ENCODE peak calls at places on chromosome 18, in four cellular contexts. L is A673, W is tibial nerve, F is K562. M is an unnamed sample. For H3K4me1, the result is how much of the 10 kb centered on the place peaks cover.

GRCh38 chr18:58699551-58699950 is 28.3 kb downstream of the MALT1 start:
- DNase-seq in F (no peak), W (no peak), L (no peak), M (peak)

GRCh38 chr18:59996370-59996966 is 96.7 kb downstream of the PMAIP1 start:
- DNase-seq in L (peak), W (peak), F (peak), M (peak)

GRCh38 chr18:35176925-35177324 is 63.9 kb upstream of the ZNF397 start:
- DNase-seq in W (no peak), F (no peak), L (no peak), M (no peak)

GRCh38 chr18:10727477-10727876 is 201.7 kb downstream of the NAPG start:
- DNase-seq in F (no peak), L (no peak), W (no peak), M (no peak)

GRCh38 chr18:51400721-51401120 is 203.2 kb upstream of the MEX3C start:
- DNase-seq in L (peak), W (no peak), F (no peak), M (no peak)

GRCh38 chr18:7896164-7896563 is 329.0 kb downstream of the PTPRM start:
- DNase-seq in F (no peak), L (no peak), W (no peak), M (no peak)

GRCh38 chr18:58105206-58105907 is 61.3 kb downstream of the NEDD4L start:
- DNase-seq in F (no peak), W (no peak), L (no peak), M (no peak)

GRCh38 chr18:10010611-10011015 is 96.8 kb downstream of the VAPA start:
- DNase-seq in W (peak), L (no peak), F (no peak), M (no peak)

GRCh38 chr18:50268022-50268747 is 1.9 kb upstream of the CFAP53 start:
- DNase-seq in W (peak), L (peak), F (no peak), M (peak)

GRCh38 chr18:59002974-59003594 is 136.6 kb upstream of the SEC11C start:
- DNase-seq in L (no peak), W (no peak), F (no peak), M (no peak)

GRCh38 chr18:9434240-9434701 is 41.0 kb upstream of the RALBP1 start:
- DNase-seq in W (no peak), F (no peak), L (no peak), M (peak)

GRCh38 chr18:36633961-36634412 is 194.8 kb downstream of the TPGS2 start:
- DNase-seq in W (no peak), F (no peak), L (peak), M (no peak)

GRCh38 chr18:70423988-70424387 is 135.1 kb downstream of the SOCS6 start:
- DNase-seq in W (no peak), F (no peak), L (no peak), M (no peak)

GRCh38 chr18:59300676-59301285 is 17.7 kb downstream of the CPLX4 start:
- DNase-seq in W (no peak), L (no peak), F (no peak), M (no peak)

GRCh38 chr18:45361148-45361851 is 254.0 kb upstream of the SLC14A2 start:
- DNase-seq in L (no peak), W (no peak), F (no peak), M (no peak)

GRCh38 chr18:31880186-31880898 is 62.6 kb downstream of the TRAPPC8 start:
- DNase-seq in W (no peak), F (no peak), L (no peak), M (no peak)

GRCh38 chr18:2881490-2882195 is 34.8 kb downstream of the EMILIN2 start:
- DNase-seq in L (no peak), W (peak), F (no peak), M (no peak)

GRCh38 chr18:57447154-57447621 is 12.0 kb downstream of the ONECUT2 start:
- DNase-seq in L (peak), W (no peak), F (peak), M (no peak)

GRCh38 chr18:46431522-46432171 is 225.4 kb downstream of the LOXHD1 start:
- DNase-seq in W (no peak), L (no peak), F (no peak), M (no peak)

GRCh38 chr18:47615043-47615442 is 315.4 kb downstream of the SMAD2 start:
- DNase-seq in F (no peak), L (no peak), W (no peak), M (no peak)

GRCh38 chr18:80233201-80233835 is 14.0 kb downstream of the PARD6G start:
- DNase-seq in L (no peak), F (no peak), W (no peak), M (no peak)

GRCh38 chr18:51051105-51051712 is 21.2 kb downstream of the SMAD4 start:
- DNase-seq in F (peak), W (no peak), L (peak), M (peak)

GRCh38 chr18:5891361-5892215 is 3.7 kb downstream of the TMEM200C start:
- DNase-seq in W (no peak), L (no peak), F (no peak), M (no peak)

GRCh38 chr18:6747646-6748045 is 18.1 kb downstream of the ARHGAP28 start:
- DNase-seq in L (no peak), F (no peak), W (no peak), M (no peak)

GRCh38 chr18:67417864-67418523 is 98.5 kb downstream of the DSEL start:
- DNase-seq in W (no peak), F (peak), L (peak), M (no peak)

GRCh38 chr18:59700535-59700967 is 3.3 kb upstream of the CCBE1 start:
- DNase-seq in F (no peak), W (no peak), L (no peak), M (no peak)

GRCh38 chr18:79211844-79212243 is 142.7 kb downstream of the ATP9B start:
- DNase-seq in F (no peak), L (peak), W (no peak), M (peak)

GRCh38 chr18:45050712-45051639 is 370.3 kb downstream of the SETBP1 start:
- DNase-seq in F (no peak), L (no peak), W (no peak), M (no peak)

GRCh38 chr18:55406374-55407045 is 181.5 kb downstream of the TCF4 start:
- DNase-seq in W (no peak), F (no peak), L (no peak), M (no peak)

DNA sequence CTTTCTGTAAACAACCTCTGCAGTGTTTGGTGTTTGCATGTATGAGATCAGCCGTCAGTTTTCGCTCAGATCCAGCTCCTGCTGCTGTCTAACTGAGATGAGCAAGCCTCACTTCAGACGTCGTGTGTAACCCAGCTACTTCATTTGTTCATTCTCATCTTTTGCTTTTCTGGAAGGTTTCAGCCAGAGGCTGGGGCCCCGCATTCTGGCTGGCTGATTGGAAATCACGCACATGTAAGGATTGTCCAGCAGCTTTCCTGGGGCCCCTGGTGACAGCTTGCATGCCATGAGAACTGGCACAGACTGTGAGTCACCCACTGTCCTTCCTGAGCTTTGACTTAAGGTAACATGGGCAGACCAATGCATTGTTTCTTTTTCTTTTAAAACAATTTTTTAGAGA is 49.0 kb downstream of the LDLRAD4 start:
- DNase-seq in W (no peak), L (no peak), F (no peak), M (no peak)
- H3K4me1 ChIP-seq in W (under half), L (under half), F (under half), M (under half)

GRCh38 chr18:54233228-54233625 is 8.8 kb upstream of the MBD2 start:
- DNase-seq in L (no peak), F (no peak), W (no peak), M (no peak)
- H3K4me1 ChIP-seq in L (under half), F (under half), W (under half), M (under half)

GRCh38 chr18:48836231-48836805 is 114.4 kb downstream of the SMAD7 start:
- DNase-seq in L (no peak), F (no peak), W (no peak), M (no peak)
- H3K4me1 ChIP-seq in L (half or more), F (under half), W (under half), M (under half)

DNA sequence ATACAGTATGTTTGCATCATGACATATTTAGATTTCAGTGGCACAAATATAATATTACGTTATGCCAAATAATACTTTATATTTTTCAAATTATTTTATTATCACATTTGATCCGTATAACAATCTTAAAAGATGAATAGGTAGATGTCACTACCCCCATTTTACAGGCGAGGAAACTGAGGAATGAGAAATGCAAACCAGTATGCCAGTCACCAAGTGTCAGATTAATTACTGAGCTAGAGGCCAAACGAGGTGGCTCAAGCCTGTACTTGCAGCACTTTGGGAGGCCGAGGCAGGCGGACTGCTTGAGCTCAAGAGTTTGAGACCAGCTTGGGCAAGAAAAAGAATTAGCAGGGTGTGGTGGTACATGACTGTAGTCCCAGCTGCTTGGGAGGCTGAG is 17.4 kb upstream of the YES1 start:
- DNase-seq in F (no peak), W (no peak), L (no peak), M (no peak)
- H3K4me1 ChIP-seq in F (under half), W (under half), L (under half), M (under half)

GRCh38 chr18:63997606-63998005 is 27.7 kb downstream of the SERPINB8 start:
- DNase-seq in L (no peak), W (no peak), F (no peak), M (no peak)

GRCh38 chr18:63992751-63993150 is 22.9 kb downstream of the SERPINB8 start:
- DNase-seq in F (no peak), W (no peak), L (no peak), M (no peak)

GRCh38 chr18:63997041-63997440 is 27.2 kb downstream of the SERPINB8 start:
- DNase-seq in F (no peak), W (no peak), L (no peak), M (no peak)

GRCh38 chr18:63999871-64000270 is 30.0 kb downstream of the SERPINB8 start:
- DNase-seq in L (no peak), F (no peak), W (no peak), M (no peak)

DNA sequence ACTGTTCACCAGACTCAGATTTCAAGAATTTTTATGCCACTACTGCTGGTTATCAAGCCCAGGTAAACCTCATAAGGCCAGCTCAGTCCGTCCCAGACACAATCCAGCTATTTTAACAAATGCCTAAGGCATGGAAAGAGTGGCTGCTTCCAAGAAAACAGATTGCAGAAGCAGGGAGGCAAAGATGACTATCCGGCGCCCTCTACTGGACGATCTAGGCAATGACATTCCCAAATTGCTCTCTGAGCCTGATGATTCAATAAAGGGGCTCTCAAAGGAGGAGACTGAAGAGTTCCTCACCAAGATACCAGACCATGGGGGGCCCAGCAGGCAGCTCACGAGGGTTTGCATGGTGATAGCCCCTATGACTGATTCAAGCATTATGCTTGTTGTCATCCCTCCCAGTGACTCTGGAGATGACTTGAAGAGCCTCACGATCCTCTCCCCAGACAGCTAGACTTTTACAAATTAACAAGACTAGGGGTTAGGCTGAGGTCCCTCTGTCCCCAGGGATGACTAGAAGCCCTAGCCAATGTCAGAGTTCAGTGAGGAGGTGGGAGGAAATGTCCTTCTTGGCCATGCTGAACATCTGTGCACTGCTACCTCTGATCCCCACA is 25.0 kb downstream of the SERPINB8 start:
- DNase-seq in F (peak), L (peak), W (peak), M (peak)
- H3K4me1 ChIP-seq in F (under half), L (under half), W (under half), M (under half)

GRCh38 chr18:22103664-22104031 is 65.7 kb upstream of the GATA6 start:
- DNase-seq in F (no peak), L (no peak), W (no peak), M (no peak)
- H3K4me1 ChIP-seq in F (under half), L (under half), W (under half), M (under half)